ENCODE peak calls at places on chromosomes 12 and 14, in eight cellular contexts. U is PC-3; R is neuronal stem cell; E is GM10248; V is activated CD4-positive, alpha-beta T cell treated with anti-CD3 and anti-CD28 coated beads, Interleukin-2, amount 10 ng/mL, durations not matched to agents 7 days and 5 days; Q is left cardiac atrium; P is NCI-H345; J is stimulated activated CD4-positive, alpha-beta T cell treated with anti-CD3 and anti-CD28 coated beads, Interleukin-2, amount 100 ng/mL, for 24 hours. X is an unnamed sample.

GRCh38 chr12:124621296-124621660 is 53.9 kb upstream of the NCOR2 start:
- DNase-seq in U (no peak), P (no peak), V (no peak), Q (peak; percentile 69), E (no peak), R (no peak), J (no peak), X (no peak)

GRCh38 chr14:99809376-99809775 is 16.2 kb downstream of the EML1 start:
- DNase-seq in Q (peak; percentile 71), U (no peak), R (no peak), V (no peak), E (no peak), J (no peak), P (no peak), X (no peak)

GRCh38 chr14:70735043-70735442 is 74.3 kb downstream of the MAP3K9 start:
- DNase-seq in R (no peak), U (no peak), V (no peak), J (no peak), Q (no peak), E (no peak), P (peak; percentile 84), X (peak; percentile 70)

GRCh38 chr12:90058721-90059120 is 350.1 kb upstream of the ATP2B1 start:
- DNase-seq in J (no peak), V (no peak), E (no peak), P (no peak), U (peak; percentile 78), R (no peak), Q (no peak), X (peak; percentile 86)

GRCh38 chr14:87888136-87888999 is 104.6 kb downstream of the GALC start:
- DNase-seq in P (peak; percentile 7), E (no peak), U (peak; percentile 31), Q (peak; percentile 43), V (peak; percentile 22), J (no peak), R (no peak), X (no peak)

GRCh38 chr12:52054838-52055741 is 3.8 kb downstream of the NR4A1 start:
- DNase-seq in Q (peak; percentile 35), V (no peak), U (no peak), E (no peak), P (no peak), J (no peak), R (no peak), X (peak; percentile 28)

GRCh38 chr12:92928431-92928961 is 599 bp downstream of the EEA1 start:
- DNase-seq in U (peak; percentile 15), Q (peak; percentile 57), P (no peak), R (no peak), V (peak; percentile 31), J (peak; percentile 72), E (no peak), X (peak; percentile 25)

GRCh38 chr12:108857158-108857407 is 300 bp downstream of the SSH1 start:
- DNase-seq in R (no peak), V (no peak), Q (no peak), U (no peak), J (no peak), P (no peak), E (no peak), X (no peak)

GRCh38 chr14:99134333-99135046 is 137.5 kb downstream of the BCL11B start:
- DNase-seq in J (no peak), U (no peak), E (no peak), V (no peak), R (no peak), Q (no peak), P (no peak), X (no peak)

GRCh38 chr14:105849933-105850626 is 323.7 kb downstream of the TMEM121 start:
- DNase-seq in Q (no peak), E (no peak), R (no peak), J (no peak), V (no peak), P (no peak), U (no peak), X (no peak)

GRCh38 chr12:1281683-1282366 is 290.8 kb downstream of the ERC1 start:
- DNase-seq in R (no peak), U (peak; percentile 64), P (no peak), Q (no peak), V (no peak), E (no peak), J (no peak), X (no peak)

GRCh38 chr14:75811136-75811839 is 150.2 kb downstream of the TTLL5 start:
- DNase-seq in J (no peak), V (no peak), Q (no peak), U (no peak), E (no peak), P (no peak), R (no peak), X (no peak)

GRCh38 chr14:64644629-64645028 is 59.6 kb upstream of the PLEKHG3 start:
- DNase-seq in Q (no peak), E (no peak), V (no peak), J (no peak), R (no peak), P (no peak), U (no peak), X (no peak)